ENCODE peak calls at places on chromosomes 3 and 15, in eight cellular contexts. H, O, A, L, E, B, V and J are unnamed samples.

GRCh38 chr3:57646723-57647122 is 46.2 kb downstream of the DENND6A start:
- DNase-seq in H (no peak), O (peak; percentile 15), A (no peak), L (no peak), E (no peak), B (no peak), V (no peak), J (no peak)

GRCh38 chr3:167700046-167700445 is 34.6 kb downstream of the PDCD10 start:
- DNase-seq in H (no peak), O (no peak), A (no peak), L (no peak), E (no peak), B (no peak), V (no peak), J (no peak)

GRCh38 chr15:97902140-97902780 is 58.2 kb upstream of the ARRDC4 start:
- DNase-seq in H (no peak), O (no peak), A (no peak), L (no peak), E (no peak), B (no peak), V (no peak), J (peak; percentile 11)

GRCh38 chr3:73740041-73740440 is 115.3 kb upstream of the PDZRN3 start:
- DNase-seq in H (no peak), O (no peak), A (no peak), L (no peak), E (no peak), B (no peak), V (no peak), J (no peak)

GRCh38 chr3:40877651-40878463 is 321.4 kb upstream of the CTNNB1 start:
- DNase-seq in H (no peak), O (peak; percentile 81), A (no peak), L (no peak), E (peak; percentile 12), B (peak; percentile 67), V (no peak), J (peak; percentile 48)

GRCh38 chr3:79672075-79672474 is 95.7 kb downstream of the ROBO1 start:
- DNase-seq in H (no peak), O (no peak), A (no peak), L (no peak), E (no peak), B (no peak), V (no peak), J (no peak)

GRCh38 chr3:97940034-97940433 is 32.2 kb downstream of the RIOX2 start:
- DNase-seq in H (peak; percentile 17), O (no peak), A (no peak), L (no peak), E (peak; percentile 26), B (no peak), V (no peak), J (no peak)

GRCh38 chr3:126191246-126191645 is 10.9 kb upstream of the ALDH1L1 start:
- DNase-seq in H (no peak), O (no peak), A (no peak), L (no peak), E (no peak), B (no peak), V (no peak), J (no peak)

GRCh38 chr15:74156678-74157411 is 16.7 kb upstream of the ISLR start:
- DNase-seq in H (peak; percentile 89), O (no peak), A (no peak), L (no peak), E (no peak), B (no peak), V (no peak), J (no peak)

GRCh38 chr3:112605285-112605684 is 35.7 kb downstream of the CCDC80 start:
- DNase-seq in H (no peak), O (peak; percentile 8), A (no peak), L (no peak), E (no peak), B (peak; percentile 8), V (no peak), J (no peak)

GRCh38 chr15:48889925-48890324 is 12.0 kb downstream of the EID1 start:
- DNase-seq in H (no peak), O (no peak), A (no peak), L (no peak), E (no peak), B (no peak), V (no peak), J (no peak)

GRCh38 chr15:68208641-68209240 is 3.6 kb upstream of the CALML4 start:
- DNase-seq in H (no peak), O (no peak), A (no peak), L (no peak), E (no peak), B (no peak), V (no peak), J (no peak)

GRCh38 chr3:6640907-6641306 is 220.0 kb upstream of the GRM7 start:
- DNase-seq in H (no peak), O (no peak), A (no peak), L (no peak), E (no peak), B (no peak), V (no peak), J (no peak)

GRCh38 chr3:24596626-24597025 is 102.0 kb upstream of the THRB start:
- DNase-seq in H (no peak), O (no peak), A (no peak), L (no peak), E (no peak), B (no peak), V (no peak), J (no peak)

GRCh38 chr3:51401639-51402166 is 10.6 kb downstream of the RBM15B start:
- DNase-seq in H (no peak), O (no peak), A (no peak), L (no peak), E (no peak), B (no peak), V (no peak), J (no peak)

GRCh38 chr3:126109860-126110235 is 25.9 kb upstream of the SLC41A3 start:
- DNase-seq in H (no peak), O (no peak), A (no peak), L (no peak), E (no peak), B (no peak), V (no peak), J (no peak)

GRCh38 chr15:39976291-39977274 is 42.7 kb downstream of the EIF2AK4 start:
- DNase-seq in H (no peak), O (peak; percentile 67), A (peak; percentile 21), L (no peak), E (peak; percentile 21), B (peak; percentile 40), V (no peak), J (peak; percentile 60)

GRCh38 chr3:45677045-45677436 is 12.2 kb upstream of the SACM1L start:
- DNase-seq in H (no peak), O (no peak), A (no peak), L (peak; percentile 35), E (peak; percentile 40), B (no peak), V (no peak), J (no peak)

GRCh38 chr3:173770796-173771573 is 373.4 kb downstream of the NLGN1 start:
- DNase-seq in H (no peak), O (no peak), A (no peak), L (no peak), E (no peak), B (no peak), V (no peak), J (no peak)

GRCh38 chr3:56928379-56929068 is 126.8 kb upstream of the ARHGEF3 start:
- DNase-seq in H (no peak), O (no peak), A (no peak), L (no peak), E (peak; percentile 25), B (no peak), V (no peak), J (no peak)

GRCh38 chr15:60871152-60871551 is 357.9 kb downstream of the RORA start:
- DNase-seq in H (no peak), O (no peak), A (no peak), L (no peak), E (no peak), B (no peak), V (no peak), J (no peak)

GRCh38 chr15:68441045-68441743 is 9.2 kb upstream of the ITGA11 start:
- DNase-seq in H (no peak), O (no peak), A (no peak), L (no peak), E (no peak), B (no peak), V (no peak), J (no peak)

GRCh38 chr15:67107014-67107812 is 41.8 kb downstream of the SMAD3 start:
- DNase-seq in H (no peak), O (peak; percentile 52), A (no peak), L (no peak), E (peak; percentile 65), B (no peak), V (no peak), J (no peak)

GRCh38 chr15:64647367-64647766 is 128.0 kb downstream of the RBPMS2 start:
- DNase-seq in H (no peak), O (no peak), A (no peak), L (no peak), E (no peak), B (no peak), V (no peak), J (no peak)

GRCh38 chr15:48992545-48992944 is 28.8 kb upstream of the SHC4 start:
- DNase-seq in H (no peak), O (no peak), A (no peak), L (no peak), E (no peak), B (no peak), V (no peak), J (no peak)

GRCh38 chr3:17469520-17469919 is 272.9 kb downstream of the TBC1D5 start:
- DNase-seq in H (no peak), O (no peak), A (no peak), L (no peak), E (no peak), B (no peak), V (no peak), J (no peak)

GRCh38 chr15:90249123-90249863 is at the start of gene TTLL13:
- DNase-seq in H (peak; percentile 94), O (peak; percentile 94), A (peak; percentile 60), L (peak; percentile 36), E (peak; percentile 89), B (peak; percentile 83), V (peak; percentile 52), J (peak; percentile 69)

GRCh38 chr15:76376029-76376428 is 39.5 kb downstream of the ISL2 start:
- DNase-seq in H (no peak), O (peak; percentile 12), A (no peak), L (no peak), E (no peak), B (no peak), V (no peak), J (no peak)